ENCODE peak calls at places on chromosomes 6 and 20, in eight cellular contexts. X is AG09319; O is fibroblast of lung; B is GM12865; R is HCT116; N is CD8-positive, alpha-beta T cell; W is heart right ventricle; L is LNCaP clone FGC. I is an unnamed sample.

GRCh38 chr6:4973415-4973814 is 30.4 kb downstream of the RPP40 start:
- DNase-seq in W (no peak), R (no peak), O (no peak), B (no peak), N (no peak), X (no peak), L (no peak), I (no peak)

GRCh38 chr6:47360388-47360787 is 50.7 kb upstream of the TNFRSF21 start:
- DNase-seq in O (no peak), N (no peak), L (no peak), W (no peak), X (no peak), B (peak), R (no peak), I (peak)

GRCh38 chr20:51426879-51427624 is 115.5 kb downstream of the NFATC2 start:
- DNase-seq in O (no peak), L (no peak), R (no peak), N (no peak), W (no peak), X (no peak), B (no peak), I (no peak)

GRCh38 chr20:62370807-62371587 is 3.9 kb upstream of the LAMA5 start:
- DNase-seq in X (no peak), R (no peak), B (no peak), N (no peak), L (no peak), O (no peak), W (no peak), I (no peak)

GRCh38 chr20:62918137-62918536 is 8.2 kb downstream of the DIDO1 start:
- DNase-seq in B (peak), X (no peak), W (no peak), L (no peak), R (no peak), N (no peak), O (no peak), I (no peak)

GRCh38 chr6:34705241-34705640 is 8.7 kb upstream of the ILRUN start:
- DNase-seq in R (no peak), O (peak), B (no peak), X (no peak), N (no peak), W (no peak), L (no peak), I (no peak)

GRCh38 chr6:46104209-46104608 is 25.6 kb upstream of the ENPP4 start:
- DNase-seq in N (no peak), L (no peak), O (no peak), R (no peak), X (no peak), B (peak), W (no peak), I (peak)

GRCh38 chr6:63214816-63215215 is 3.5 kb downstream of the FKBP1C start:
- DNase-seq in W (no peak), N (no peak), R (no peak), O (no peak), L (no peak), X (no peak), B (no peak), I (no peak)

GRCh38 chr20:61184194-61184593 is 67.9 kb upstream of the CDH4 start:
- DNase-seq in O (peak), B (no peak), W (no peak), X (no peak), L (no peak), N (no peak), R (no peak), I (no peak)

GRCh38 chr6:123610779-123611178 is 26.0 kb downstream of the TRDN start:
- DNase-seq in L (no peak), X (no peak), R (no peak), O (no peak), N (no peak), W (no peak), B (no peak), I (no peak)

GRCh38 chr20:16098890-16099639 is 474.2 kb downstream of the KIF16B start:
- DNase-seq in O (no peak), B (no peak), N (no peak), W (no peak), R (no peak), X (no peak), L (no peak), I (no peak)

GRCh38 chr6:39118921-39119320 is 3.9 kb upstream of the SAYSD1 start:
- DNase-seq in W (no peak), B (no peak), N (no peak), R (no peak), X (no peak), O (no peak), L (no peak), I (no peak)

GRCh38 chr6:56448056-56448455 is 194.6 kb downstream of the DST start:
- DNase-seq in O (no peak), B (no peak), R (no peak), N (no peak), L (no peak), W (no peak), X (no peak), I (no peak)

GRCh38 chr6:33677153-33677660 is 34.3 kb downstream of the UQCC2 start:
- DNase-seq in R (no peak), B (no peak), N (no peak), W (no peak), X (peak), O (no peak), L (no peak), I (no peak)

GRCh38 chr20:50305636-50306477 is 115.2 kb downstream of the CEBPB start:
- DNase-seq in O (no peak), B (no peak), X (no peak), W (no peak), L (no peak), N (no peak), R (no peak), I (no peak)

DNA sequence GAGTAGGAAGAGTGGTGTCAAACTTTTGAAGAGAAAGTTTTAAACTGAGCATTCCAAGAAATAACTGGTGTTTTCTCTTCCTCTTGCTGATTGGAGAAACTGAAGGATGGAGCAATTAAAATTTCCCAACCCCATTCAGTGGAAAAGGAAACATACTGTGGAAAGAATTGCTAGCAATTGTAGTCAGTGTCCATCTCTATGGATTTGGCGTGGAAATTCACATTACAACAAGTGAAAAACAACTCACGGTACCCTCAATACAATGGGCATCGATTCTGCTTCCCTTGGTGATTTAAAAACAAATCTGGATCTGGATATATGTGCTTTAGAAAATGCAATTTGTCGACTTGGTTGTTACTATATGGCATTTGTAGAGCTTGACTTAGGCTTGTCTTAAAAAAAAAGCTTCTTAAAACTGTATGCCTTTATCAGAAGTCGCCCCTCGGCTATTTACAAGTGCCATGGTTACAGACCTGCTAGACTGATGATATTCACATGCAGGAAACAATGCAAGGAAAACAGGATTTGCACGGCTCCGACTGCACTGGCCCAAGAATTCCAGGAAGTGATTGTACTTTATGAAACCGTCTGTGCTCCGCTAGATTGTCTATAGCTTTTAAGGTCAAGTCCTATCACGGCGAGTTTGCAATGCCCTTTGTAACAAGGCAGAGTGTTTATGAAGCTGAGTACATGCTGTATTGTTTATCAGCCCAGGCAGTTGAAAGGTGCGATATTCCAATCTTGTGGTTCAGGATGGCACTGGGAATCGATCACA is 131.7 kb upstream of the PHACTR1 start:
- DNase-seq in O (peak), N (no peak), B (no peak), X (no peak), L (no peak), W (no peak), R (no peak), I (no peak)
- TF ChIP-seq CTCF in O (no peak), N (no peak), B (no peak), X (no peak), L (no peak), W (no peak), R (no peak), I (no peak)

DNA sequence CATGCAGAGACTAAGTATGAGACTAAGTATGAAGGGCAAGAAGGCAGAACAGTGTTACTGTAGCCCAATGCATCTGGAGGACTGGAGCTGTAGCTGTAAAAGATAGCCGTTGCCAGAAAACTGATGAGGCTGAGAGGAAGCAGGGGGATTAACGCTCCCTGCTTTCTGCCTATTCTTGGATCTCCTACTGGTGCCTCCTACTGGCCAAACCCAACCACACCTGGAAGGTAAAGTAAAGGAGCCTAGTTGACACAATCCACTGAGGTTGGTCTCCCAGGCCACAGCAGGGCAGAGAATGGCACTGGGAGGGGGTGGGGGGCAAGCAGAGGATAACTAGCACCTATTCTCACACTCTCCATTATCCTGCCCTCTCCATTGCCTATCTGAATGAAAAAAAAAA is 105.0 kb upstream of the MRPS10 start:
- DNase-seq in X (no peak), R (no peak), W (no peak), O (no peak), B (no peak), L (no peak), N (no peak), I (no peak)
- TF ChIP-seq CTCF in X (no peak), R (no peak), W (no peak), O (no peak), B (peak), L (no peak), N (no peak), I (no peak)

DNA sequence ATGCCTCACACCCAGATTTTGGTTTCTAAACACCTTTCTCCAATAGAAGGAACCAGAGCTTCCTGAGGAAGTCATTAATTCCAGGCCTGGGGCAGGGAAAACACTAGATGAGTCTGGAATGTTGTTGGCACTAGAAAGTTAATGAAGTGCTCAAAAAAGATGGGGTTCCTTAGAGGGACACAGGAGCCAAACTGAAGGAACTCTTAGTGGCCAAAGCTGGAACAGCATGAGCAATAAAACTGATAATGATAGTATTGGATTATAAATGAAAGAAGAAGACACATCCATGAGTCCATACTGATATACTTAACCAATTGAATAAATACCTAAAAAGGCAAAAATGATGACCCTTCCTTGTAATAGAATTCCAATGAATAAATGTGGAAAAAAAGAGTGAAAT is 4.4 kb downstream of the IL20RA start:
- DNase-seq in X (no peak), R (no peak), W (no peak), O (no peak), B (no peak), N (no peak), L (no peak), I (no peak)
- TF ChIP-seq CTCF in X (no peak), R (no peak), W (no peak), O (no peak), B (no peak), N (no peak), L (no peak), I (no peak)

GRCh38 chr6:2632943-2633584 is 117.7 kb downstream of the MYLK4 start:
- DNase-seq in B (no peak), R (no peak), O (no peak), N (no peak), L (no peak), W (no peak), X (no peak), I (no peak)

GRCh38 chr6:2630362-2630761 is 120.4 kb downstream of the MYLK4 start:
- DNase-seq in X (peak), N (no peak), W (no peak), O (peak), R (peak), L (no peak), B (no peak), I (no peak)

GRCh38 chr6:2633763-2634150 is 117.0 kb downstream of the MYLK4 start:
- DNase-seq in X (no peak), N (no peak), R (no peak), B (no peak), O (no peak), L (no peak), W (no peak), I (no peak)

GRCh38 chr6:2632368-2632767 is 118.4 kb downstream of the MYLK4 start:
- DNase-seq in L (no peak), R (no peak), X (no peak), O (peak), B (no peak), W (peak), N (no peak), I (no peak)

GRCh38 chr6:2630891-2631458 is 119.7 kb downstream of the MYLK4 start:
- DNase-seq in W (no peak), N (no peak), L (no peak), O (peak), X (no peak), R (peak), B (no peak), I (no peak)
- TF ChIP-seq CTCF in W (no peak), N (no peak), L (no peak), O (no peak), X (no peak), R (no peak), B (no peak), I (no peak)

GRCh38 chr6:40877362-40877761 is 161.7 kb downstream of the UNC5CL start:
- DNase-seq in O (no peak), X (no peak), B (no peak), L (no peak), W (no peak), N (no peak), R (no peak), I (no peak)

GRCh38 chr6:40876336-40876735 is 162.7 kb downstream of the UNC5CL start:
- DNase-seq in N (no peak), L (no peak), R (no peak), O (no peak), W (no peak), X (no peak), B (no peak), I (no peak)

GRCh38 chr6:40879169-40879568 is 159.9 kb downstream of the UNC5CL start:
- DNase-seq in R (no peak), N (no peak), W (no peak), O (no peak), B (no peak), X (no peak), L (no peak), I (no peak)

DNA sequence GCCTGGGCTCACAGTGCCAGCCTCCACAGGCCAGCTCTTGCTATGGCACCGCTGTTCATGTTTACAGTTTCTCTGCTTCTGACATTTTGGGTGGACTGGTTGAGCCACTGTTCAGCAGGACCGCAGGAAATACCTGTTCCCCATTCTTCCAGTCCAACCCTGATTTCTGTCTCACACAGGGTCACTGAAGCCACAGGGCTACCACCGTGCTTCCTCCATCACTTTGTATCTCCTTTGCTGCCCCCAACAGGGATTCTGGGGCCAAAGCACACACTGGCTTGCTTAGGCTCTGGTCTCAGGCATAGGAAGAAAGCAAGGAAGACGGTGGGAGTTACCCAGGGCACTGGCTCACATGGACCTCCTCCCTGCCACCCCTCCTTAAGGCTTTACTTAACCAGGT is 164.5 kb downstream of the UNC5CL start:
- DNase-seq in R (no peak), L (no peak), W (no peak), X (no peak), N (no peak), B (no peak), O (no peak), I (no peak)
- TF ChIP-seq CTCF in R (peak), L (peak), W (no peak), X (no peak), N (no peak), B (no peak), O (no peak), I (no peak)

GRCh38 chr6:65989676-65990075 is 282.6 kb upstream of the EYS start:
- DNase-seq in N (no peak), L (no peak), B (no peak), O (no peak), W (no peak), R (no peak), X (no peak), I (no peak)

GRCh38 chr6:65979120-65979519 is 272.1 kb upstream of the EYS start:
- DNase-seq in R (no peak), W (no peak), O (no peak), X (no peak), B (no peak), N (no peak), L (no peak), I (no peak)

GRCh38 chr6:65984089-65984488 is 277.1 kb upstream of the EYS start:
- DNase-seq in X (no peak), N (no peak), R (no peak), B (no peak), L (no peak), O (no peak), W (no peak), I (no peak)
- TF ChIP-seq CTCF in X (no peak), N (no peak), R (no peak), B (no peak), L (no peak), O (no peak), W (no peak), I (no peak)

DNA sequence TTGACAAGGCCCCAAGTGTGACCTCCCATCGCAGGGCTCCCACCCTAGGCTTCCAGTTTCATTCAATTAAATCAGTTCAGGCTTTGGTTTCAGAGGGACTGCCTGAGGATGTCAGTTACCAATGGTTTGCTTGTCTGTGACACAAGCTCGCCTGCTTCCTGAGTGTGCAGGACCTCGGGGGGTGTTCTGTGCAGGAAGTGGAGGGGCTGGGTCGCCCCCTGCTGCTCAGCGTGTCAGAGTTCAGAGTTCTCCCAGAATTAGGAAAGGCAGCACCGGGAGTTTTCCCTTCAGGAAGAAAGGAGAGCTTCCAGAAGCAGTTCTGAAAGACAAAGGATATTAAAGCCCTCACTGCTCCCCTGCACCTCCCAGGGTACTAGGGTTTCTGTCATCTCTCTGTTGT is 50.8 kb upstream of the TGM3 start:
- DNase-seq in L (no peak), R (no peak), N (no peak), X (no peak), O (no peak), W (no peak), B (no peak), I (no peak)
- TF ChIP-seq CTCF in L (no peak), R (no peak), N (no peak), X (no peak), O (no peak), W (no peak), B (no peak), I (no peak)

GRCh38 chr20:31859266-31859997 is 10.9 kb downstream of the DUSP15 start:
- DNase-seq in L (no peak), N (no peak), B (no peak), X (no peak), O (no peak), R (no peak), W (no peak), I (no peak)

GRCh38 chr20:31861346-31862156 is 8.8 kb downstream of the DUSP15 start:
- DNase-seq in W (peak), R (peak), O (peak), L (no peak), B (peak), X (no peak), N (peak), I (peak)

GRCh38 chr20:31862157-31862470 is 8.2 kb downstream of the DUSP15 start:
- DNase-seq in W (no peak), N (no peak), O (no peak), B (no peak), L (no peak), R (no peak), X (no peak), I (no peak)

GRCh38 chr20:31859998-31860380 is 10.3 kb downstream of the DUSP15 start:
- DNase-seq in L (no peak), N (no peak), W (no peak), B (no peak), X (no peak), R (no peak), O (no peak), I (no peak)

DNA sequence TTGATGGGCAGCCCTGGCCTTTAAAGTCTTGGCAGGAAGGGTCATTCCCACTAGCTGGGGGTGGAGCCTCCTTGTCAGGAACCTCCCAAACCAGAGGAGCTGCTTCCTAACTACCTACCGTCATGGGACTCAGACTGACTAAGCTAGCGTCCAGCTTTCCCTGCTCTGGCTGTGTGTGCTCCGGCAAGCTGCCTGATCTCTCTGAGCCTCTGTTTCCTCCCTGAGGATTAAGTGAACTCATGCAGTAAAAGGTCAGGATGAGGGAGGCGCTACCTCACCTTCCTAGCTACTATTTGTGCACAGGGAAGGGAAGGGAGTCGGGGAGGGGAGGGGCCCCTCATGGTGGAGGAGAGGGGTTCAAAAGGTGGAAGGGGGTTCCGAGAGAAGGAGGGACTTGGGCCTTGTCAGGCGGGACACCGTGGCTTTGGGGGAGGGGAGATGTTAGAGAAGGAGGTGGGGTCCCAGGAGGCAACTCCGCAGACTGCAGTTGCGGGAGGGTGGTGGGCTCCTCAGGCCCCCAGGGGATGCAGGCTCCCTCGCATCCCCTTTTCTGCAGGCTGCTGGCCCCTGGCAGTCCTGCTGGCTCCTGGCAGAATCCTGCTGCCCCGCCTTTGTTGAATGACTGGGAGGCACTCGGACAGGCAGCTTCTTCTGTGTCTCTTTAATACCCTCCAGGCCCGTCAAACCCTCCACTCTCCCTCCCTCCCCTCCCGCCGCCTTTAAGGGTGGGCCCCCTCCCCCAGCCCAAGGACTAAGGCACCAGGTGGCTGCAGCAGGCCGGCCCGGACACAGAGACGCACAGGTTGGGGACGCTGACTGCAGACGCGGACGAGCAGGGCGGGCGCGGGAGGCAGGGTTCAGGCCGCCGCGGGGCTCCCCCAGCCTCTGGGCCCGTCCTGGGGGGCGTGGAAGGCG is 9.6 kb downstream of the DUSP15 start:
- DNase-seq in B (no peak), R (no peak), L (peak), O (no peak), X (no peak), N (no peak), W (no peak), I (no peak)
- TF ChIP-seq CTCF in B (no peak), R (no peak), L (no peak), O (no peak), X (no peak), N (no peak), W (no peak), I (no peak)